ENCODE peak calls at places on chromosomes 6 and 20, in eight cellular contexts. J, T, E, G, P, U, W and M are unnamed samples.

GRCh38 chr6:152057832-152058498 is 250.5 kb downstream of the ESR1 start:
- DNase-seq in J (peak; percentile 20), T (no peak), E (no peak), G (peak; percentile 57), P (no peak), U (peak; percentile 26), W (no peak), M (no peak)

GRCh38 chr6:161204866-161205557 is 68.8 kb downstream of the AGPAT4 start:
- DNase-seq in J (no peak), T (no peak), E (no peak), G (peak; percentile 18), P (no peak), U (no peak), W (peak; percentile 66), M (peak; percentile 34)

GRCh38 chr6:10413850-10414765 is 766 bp downstream of the TFAP2A start:
- DNase-seq in J (no peak), T (peak; percentile 79), E (peak; percentile 75), G (no peak), P (no peak), U (no peak), W (no peak), M (no peak)

GRCh38 chr20:44326391-44327159 is 10.3 kb upstream of the R3HDML start:
- DNase-seq in J (no peak), T (no peak), E (no peak), G (no peak), P (no peak), U (no peak), W (no peak), M (no peak)

GRCh38 chr6:168131464-168132415 is 52.7 kb upstream of the FRMD1 start:
- DNase-seq in J (no peak), T (no peak), E (no peak), G (no peak), P (no peak), U (no peak), W (no peak), M (no peak)

GRCh38 chr20:10078403-10078802 is 43.6 kb downstream of the ANKEF1 start:
- DNase-seq in J (no peak), T (no peak), E (no peak), G (no peak), P (no peak), U (no peak), W (no peak), M (no peak)

GRCh38 chr6:91506509-91506908 is 919.6 kb upstream of the MAP3K7 start:
- DNase-seq in J (no peak), T (no peak), E (no peak), G (no peak), P (no peak), U (no peak), W (no peak), M (no peak)

GRCh38 chr6:30914854-30915590 is 984 bp downstream of the VARS2 start:
- DNase-seq in J (peak; percentile 9), T (no peak), E (no peak), G (no peak), P (no peak), U (no peak), W (no peak), M (no peak)

GRCh38 chr6:106272289-106272688 is 53.3 kb downstream of the ATG5 start:
- DNase-seq in J (no peak), T (no peak), E (no peak), G (no peak), P (no peak), U (no peak), W (no peak), M (no peak)

GRCh38 chr6:24489470-24489869 is at the start of gene GPLD1:
- DNase-seq in J (no peak), T (no peak), E (no peak), G (no peak), P (no peak), U (no peak), W (no peak), M (no peak)

GRCh38 chr20:41466836-41467619 is 100.4 kb upstream of the EMILIN3 start:
- DNase-seq in J (no peak), T (no peak), E (no peak), G (no peak), P (no peak), U (no peak), W (no peak), M (no peak)

GRCh38 chr20:43458422-43458924 is 777 bp downstream of the SRSF6 start:
- DNase-seq in J (no peak), T (no peak), E (no peak), G (no peak), P (no peak), U (peak; percentile 43), W (peak; percentile 23), M (no peak)

GRCh38 chr6:169906741-169907418 is 155.5 kb downstream of the ERMARD start:
- DNase-seq in J (no peak), T (no peak), E (no peak), G (no peak), P (no peak), U (no peak), W (no peak), M (no peak)

GRCh38 chr6:16162003-16162402 is 33.1 kb downstream of the MYLIP start:
- DNase-seq in J (peak; percentile 29), T (no peak), E (no peak), G (no peak), P (no peak), U (no peak), W (no peak), M (no peak)

GRCh38 chr20:34390769-34391447 is 27.8 kb downstream of the ITCH start:
- DNase-seq in J (peak; percentile 14), T (peak; percentile 96), E (peak; percentile 100), G (peak; percentile 86), P (peak; percentile 82), U (peak; percentile 76), W (peak; percentile 90), M (peak; percentile 92)

GRCh38 chr6:41470341-41471063 is 75.7 kb upstream of the FOXP4 start:
- DNase-seq in J (no peak), T (no peak), E (no peak), G (peak; percentile 29), P (peak; percentile 86), U (peak; percentile 71), W (peak; percentile 62), M (peak; percentile 67)

GRCh38 chr6:36349240-36349639 is 12.6 kb upstream of the BNIP5 start:
- DNase-seq in J (no peak), T (no peak), E (no peak), G (no peak), P (no peak), U (no peak), W (peak; percentile 24), M (no peak)

GRCh38 chr6:24431045-24431451 is 28.3 kb downstream of the MRS2 start:
- DNase-seq in J (peak; percentile 53), T (peak; percentile 57), E (no peak), G (peak; percentile 48), P (no peak), U (peak; percentile 72), W (peak; percentile 34), M (peak; percentile 64)

GRCh38 chr6:160327981-160328380 is 20.2 kb upstream of the SLC22A3 start:
- DNase-seq in J (no peak), T (no peak), E (no peak), G (no peak), P (no peak), U (no peak), W (no peak), M (no peak)

GRCh38 chr6:55567558-55567957 is 11.4 kb downstream of the HMGCLL1 start:
- DNase-seq in J (no peak), T (no peak), E (no peak), G (no peak), P (no peak), U (peak; percentile 31), W (no peak), M (no peak)

GRCh38 chr6:11364971-11365397 is 132.5 kb upstream of the NEDD9 start:
- DNase-seq in J (no peak), T (no peak), E (no peak), G (peak; percentile 41), P (no peak), U (peak; percentile 97), W (peak; percentile 56), M (peak; percentile 86)

GRCh38 chr6:310671-311070 is 18.4 kb downstream of the DUSP22 start:
- DNase-seq in J (no peak), T (no peak), E (no peak), G (no peak), P (no peak), U (no peak), W (no peak), M (no peak)

GRCh38 chr20:11675920-11676617 is 241.6 kb upstream of the BTBD3 start:
- DNase-seq in J (no peak), T (no peak), E (no peak), G (peak; percentile 28), P (no peak), U (no peak), W (peak; percentile 38), M (peak; percentile 6)

GRCh38 chr6:42984924-42985475 is 630 bp downstream of the PPP2R5D start:
- DNase-seq in J (peak; percentile 50), T (no peak), E (no peak), G (no peak), P (no peak), U (peak; percentile 29), W (peak; percentile 11), M (no peak)

GRCh38 chr6:75762063-75762462 is 13.0 kb downstream of the MYO6 start:
- DNase-seq in J (no peak), T (no peak), E (no peak), G (no peak), P (no peak), U (no peak), W (no peak), M (no peak)
- H3K4me3 ChIP-seq in J (no peak overlapping the region), T (no peak overlapping the region), E (no peak overlapping the region), G (no peak overlapping the region), P (no peak overlapping the region), U (no peak overlapping the region), W (no peak overlapping the region), M (no peak overlapping the region)

GRCh38 chr6:33297406-33297955 is 1.3 kb downstream of the RGL2 start:
- DNase-seq in J (no peak), T (no peak), E (no peak), G (no peak), P (peak; percentile 69), U (no peak), W (no peak), M (no peak)
- H3K4me3 ChIP-seq in J (no peak overlapping the region), T (peak overlapping the region; percentile 53), E (peak overlapping the region; percentile 65), G (peak overlapping the region; percentile 85), P (peak overlapping the region; percentile 82), U (peak overlapping the region; percentile 92), W (peak overlapping the region; percentile 27), M (peak overlapping the region; percentile 91)

GRCh38 chr6:12761376-12762115 is 45.0 kb downstream of the PHACTR1 start:
- DNase-seq in J (no peak), T (peak; percentile 4), E (no peak), G (peak; percentile 34), P (no peak), U (peak; percentile 11), W (peak; percentile 98), M (peak; percentile 87)

GRCh38 chr6:12766365-12766764 is 49.8 kb downstream of the PHACTR1 start:
- DNase-seq in J (no peak), T (no peak), E (no peak), G (no peak), P (no peak), U (no peak), W (no peak), M (no peak)

GRCh38 chr6:12769556-12770255 is 53.1 kb downstream of the PHACTR1 start:
- DNase-seq in J (no peak), T (no peak), E (no peak), G (no peak), P (no peak), U (no peak), W (peak; percentile 50), M (peak; percentile 20)

GRCh38 chr6:12767016-12767415 is 50.4 kb downstream of the PHACTR1 start:
- DNase-seq in J (no peak), T (no peak), E (no peak), G (no peak), P (no peak), U (no peak), W (peak; percentile 12), M (no peak)
- H3K4me3 ChIP-seq in J (no peak overlapping the region), T (no peak overlapping the region), E (no peak overlapping the region), G (no peak overlapping the region), P (no peak overlapping the region), U (no peak overlapping the region), W (no peak overlapping the region), M (no peak overlapping the region)

GRCh38 chr6:27754408-27754782 is 157.8 kb downstream of the OR2B2 start:
- DNase-seq in J (no peak), T (no peak), E (no peak), G (no peak), P (no peak), U (no peak), W (no peak), M (no peak)
- H3K4me3 ChIP-seq in J (peak overlapping the region; percentile 94), T (peak overlapping the region; percentile 64), E (peak overlapping the region; percentile 60), G (peak overlapping the region; percentile 97), P (peak overlapping the region; percentile 75), U (no peak overlapping the region), W (peak overlapping the region; percentile 54), M (peak overlapping the region; percentile 68)